ENCODE peak calls at places on chromosome 4, in nine cellular contexts. One of them, this sample, is unnamed.
A peak's percentile ranks its signal among the peaks of the same experiment; 100 is the strongest.

GRCh38 chr4:77862478-77863216 is at the start of gene MRPL1:
- DNase-seq in dermis microvascular lymphatic vessel endothelial cell: peak; percentile 97
- DNase-seq in cardiac fibroblast: peak; percentile 98
- DNase-seq in stimulated activated CD4-positive, alpha-beta T cell treated with anti-CD3 and anti-CD28 coated beads, Interleukin-12 subunit alpha, Interleukin-12 subunit beta, amount 100 ng/mL, for 24 hours: peak; percentile 80
- DNase-seq in LHCN-M2: peak; percentile 95
- DNase-seq in DMS79 treated with DMSO at 0.1 percent for 48 hours: peak; percentile 97
- DNase-seq in activated CD4-positive, alpha-beta T cell treated with anti-CD3 and anti-CD28 coated beads, Interleukin-2, amount 10 ng/mL, durations not matched to agents 7 days and 5 days: peak; percentile 91
- DNase-seq in fibroblast of pulmonary artery: peak; percentile 98
- DNase-seq in NCI-H2227 treated with DMSO at 0.1 percent for 48 hours: peak; percentile 93
- DNase-seq in this sample: peak; percentile 92

GRCh38 chr4:1831331-1831730 is 24.6 kb downstream of the LETM1 start:
- DNase-seq in dermis microvascular lymphatic vessel endothelial cell: no peak
- DNase-seq in cardiac fibroblast: no peak
- DNase-seq in stimulated activated CD4-positive, alpha-beta T cell treated with anti-CD3 and anti-CD28 coated beads, Interleukin-12 subunit alpha, Interleukin-12 subunit beta, amount 100 ng/mL, for 24 hours: no peak
- DNase-seq in LHCN-M2: no peak
- DNase-seq in DMS79 treated with DMSO at 0.1 percent for 48 hours: no peak
- DNase-seq in activated CD4-positive, alpha-beta T cell treated with anti-CD3 and anti-CD28 coated beads, Interleukin-2, amount 10 ng/mL, durations not matched to agents 7 days and 5 days: no peak
- DNase-seq in fibroblast of pulmonary artery: no peak
- DNase-seq in NCI-H2227 treated with DMSO at 0.1 percent for 48 hours: no peak
- DNase-seq in this sample: no peak

GRCh38 chr4:4720671-4721070 is 138.8 kb upstream of the MSX1 start:
- DNase-seq in dermis microvascular lymphatic vessel endothelial cell: no peak
- DNase-seq in cardiac fibroblast: no peak
- DNase-seq in stimulated activated CD4-positive, alpha-beta T cell treated with anti-CD3 and anti-CD28 coated beads, Interleukin-12 subunit alpha, Interleukin-12 subunit beta, amount 100 ng/mL, for 24 hours: no peak
- DNase-seq in LHCN-M2: no peak
- DNase-seq in DMS79 treated with DMSO at 0.1 percent for 48 hours: no peak
- DNase-seq in activated CD4-positive, alpha-beta T cell treated with anti-CD3 and anti-CD28 coated beads, Interleukin-2, amount 10 ng/mL, durations not matched to agents 7 days and 5 days: no peak
- DNase-seq in fibroblast of pulmonary artery: no peak
- DNase-seq in NCI-H2227 treated with DMSO at 0.1 percent for 48 hours: no peak
- DNase-seq in this sample: no peak

GRCh38 chr4:163609046-163609445 is 114.6 kb downstream of the TMA16 start:
- DNase-seq in dermis microvascular lymphatic vessel endothelial cell: no peak
- DNase-seq in cardiac fibroblast: no peak
- DNase-seq in stimulated activated CD4-positive, alpha-beta T cell treated with anti-CD3 and anti-CD28 coated beads, Interleukin-12 subunit alpha, Interleukin-12 subunit beta, amount 100 ng/mL, for 24 hours: no peak
- DNase-seq in LHCN-M2: no peak
- DNase-seq in DMS79 treated with DMSO at 0.1 percent for 48 hours: no peak
- DNase-seq in activated CD4-positive, alpha-beta T cell treated with anti-CD3 and anti-CD28 coated beads, Interleukin-2, amount 10 ng/mL, durations not matched to agents 7 days and 5 days: no peak
- DNase-seq in fibroblast of pulmonary artery: no peak
- DNase-seq in NCI-H2227 treated with DMSO at 0.1 percent for 48 hours: no peak
- DNase-seq in this sample: no peak

GRCh38 chr4:123667496-123667895 is 270.9 kb downstream of the SPRY1 start:
- DNase-seq in dermis microvascular lymphatic vessel endothelial cell: no peak
- DNase-seq in cardiac fibroblast: peak; percentile 92
- DNase-seq in stimulated activated CD4-positive, alpha-beta T cell treated with anti-CD3 and anti-CD28 coated beads, Interleukin-12 subunit alpha, Interleukin-12 subunit beta, amount 100 ng/mL, for 24 hours: no peak
- DNase-seq in LHCN-M2: peak; percentile 34
- DNase-seq in DMS79 treated with DMSO at 0.1 percent for 48 hours: no peak
- DNase-seq in activated CD4-positive, alpha-beta T cell treated with anti-CD3 and anti-CD28 coated beads, Interleukin-2, amount 10 ng/mL, durations not matched to agents 7 days and 5 days: no peak
- DNase-seq in fibroblast of pulmonary artery: peak; percentile 27
- DNase-seq in NCI-H2227 treated with DMSO at 0.1 percent for 48 hours: no peak
- DNase-seq in this sample: no peak

GRCh38 chr4:128675083-128675482 is 134.4 kb upstream of the JADE1 start:
- DNase-seq in dermis microvascular lymphatic vessel endothelial cell: no peak
- DNase-seq in cardiac fibroblast: no peak
- DNase-seq in stimulated activated CD4-positive, alpha-beta T cell treated with anti-CD3 and anti-CD28 coated beads, Interleukin-12 subunit alpha, Interleukin-12 subunit beta, amount 100 ng/mL, for 24 hours: no peak
- DNase-seq in LHCN-M2: no peak
- DNase-seq in DMS79 treated with DMSO at 0.1 percent for 48 hours: no peak
- DNase-seq in activated CD4-positive, alpha-beta T cell treated with anti-CD3 and anti-CD28 coated beads, Interleukin-2, amount 10 ng/mL, durations not matched to agents 7 days and 5 days: no peak
- DNase-seq in fibroblast of pulmonary artery: no peak
- DNase-seq in NCI-H2227 treated with DMSO at 0.1 percent for 48 hours: no peak
- DNase-seq in this sample: no peak

GRCh38 chr4:25925486-25926201 is 11.6 kb downstream of the SMIM20 start:
- DNase-seq in dermis microvascular lymphatic vessel endothelial cell: peak; percentile 46
- DNase-seq in cardiac fibroblast: peak; percentile 64
- DNase-seq in stimulated activated CD4-positive, alpha-beta T cell treated with anti-CD3 and anti-CD28 coated beads, Interleukin-12 subunit alpha, Interleukin-12 subunit beta, amount 100 ng/mL, for 24 hours: no peak
- DNase-seq in LHCN-M2: peak; percentile 60
- DNase-seq in DMS79 treated with DMSO at 0.1 percent for 48 hours: peak; percentile 3
- DNase-seq in activated CD4-positive, alpha-beta T cell treated with anti-CD3 and anti-CD28 coated beads, Interleukin-2, amount 10 ng/mL, durations not matched to agents 7 days and 5 days: peak; percentile 39
- DNase-seq in fibroblast of pulmonary artery: peak; percentile 52
- DNase-seq in NCI-H2227 treated with DMSO at 0.1 percent for 48 hours: peak; percentile 3
- DNase-seq in this sample: no peak

GRCh38 chr4:159206427-159206871 is 103.6 kb downstream of the RAPGEF2 start:
- DNase-seq in dermis microvascular lymphatic vessel endothelial cell: peak; percentile 77
- DNase-seq in cardiac fibroblast: peak; percentile 56
- DNase-seq in stimulated activated CD4-positive, alpha-beta T cell treated with anti-CD3 and anti-CD28 coated beads, Interleukin-12 subunit alpha, Interleukin-12 subunit beta, amount 100 ng/mL, for 24 hours: peak; percentile 40
- DNase-seq in LHCN-M2: no peak
- DNase-seq in DMS79 treated with DMSO at 0.1 percent for 48 hours: no peak
- DNase-seq in activated CD4-positive, alpha-beta T cell treated with anti-CD3 and anti-CD28 coated beads, Interleukin-2, amount 10 ng/mL, durations not matched to agents 7 days and 5 days: peak; percentile 45
- DNase-seq in fibroblast of pulmonary artery: peak; percentile 17
- DNase-seq in NCI-H2227 treated with DMSO at 0.1 percent for 48 hours: no peak
- DNase-seq in this sample: no peak

GRCh38 chr4:173360587-173361221 is 10.1 kb upstream of the SAP30 start:
- DNase-seq in dermis microvascular lymphatic vessel endothelial cell: peak; percentile 18
- DNase-seq in cardiac fibroblast: peak; percentile 37
- DNase-seq in stimulated activated CD4-positive, alpha-beta T cell treated with anti-CD3 and anti-CD28 coated beads, Interleukin-12 subunit alpha, Interleukin-12 subunit beta, amount 100 ng/mL, for 24 hours: no peak
- DNase-seq in LHCN-M2: peak; percentile 31
- DNase-seq in DMS79 treated with DMSO at 0.1 percent for 48 hours: no peak
- DNase-seq in activated CD4-positive, alpha-beta T cell treated with anti-CD3 and anti-CD28 coated beads, Interleukin-2, amount 10 ng/mL, durations not matched to agents 7 days and 5 days: no peak
- DNase-seq in fibroblast of pulmonary artery: peak; percentile 45
- DNase-seq in NCI-H2227 treated with DMSO at 0.1 percent for 48 hours: no peak
- DNase-seq in this sample: no peak

GRCh38 chr4:26207631-26208030 is 113.2 kb upstream of the RBPJ start:
- DNase-seq in dermis microvascular lymphatic vessel endothelial cell: no peak
- DNase-seq in cardiac fibroblast: no peak
- DNase-seq in stimulated activated CD4-positive, alpha-beta T cell treated with anti-CD3 and anti-CD28 coated beads, Interleukin-12 subunit alpha, Interleukin-12 subunit beta, amount 100 ng/mL, for 24 hours: no peak
- DNase-seq in LHCN-M2: no peak
- DNase-seq in DMS79 treated with DMSO at 0.1 percent for 48 hours: no peak
- DNase-seq in activated CD4-positive, alpha-beta T cell treated with anti-CD3 and anti-CD28 coated beads, Interleukin-2, amount 10 ng/mL, durations not matched to agents 7 days and 5 days: no peak
- DNase-seq in fibroblast of pulmonary artery: no peak
- DNase-seq in NCI-H2227 treated with DMSO at 0.1 percent for 48 hours: no peak
- DNase-seq in this sample: no peak

GRCh38 chr4:10093801-10094552 is 22.6 kb downstream of the WDR1 start:
- DNase-seq in dermis microvascular lymphatic vessel endothelial cell: peak; percentile 93
- DNase-seq in cardiac fibroblast: peak; percentile 86
- DNase-seq in stimulated activated CD4-positive, alpha-beta T cell treated with anti-CD3 and anti-CD28 coated beads, Interleukin-12 subunit alpha, Interleukin-12 subunit beta, amount 100 ng/mL, for 24 hours: no peak
- DNase-seq in LHCN-M2: peak; percentile 70
- DNase-seq in DMS79 treated with DMSO at 0.1 percent for 48 hours: no peak
- DNase-seq in activated CD4-positive, alpha-beta T cell treated with anti-CD3 and anti-CD28 coated beads, Interleukin-2, amount 10 ng/mL, durations not matched to agents 7 days and 5 days: peak; percentile 39
- DNase-seq in fibroblast of pulmonary artery: peak; percentile 97
- DNase-seq in NCI-H2227 treated with DMSO at 0.1 percent for 48 hours: no peak
- DNase-seq in this sample: peak; percentile 27

GRCh38 chr4:169604131-169604900 is 8.1 kb downstream of the NEK1 start:
- DNase-seq in dermis microvascular lymphatic vessel endothelial cell: peak; percentile 42
- DNase-seq in cardiac fibroblast: peak; percentile 79
- DNase-seq in stimulated activated CD4-positive, alpha-beta T cell treated with anti-CD3 and anti-CD28 coated beads, Interleukin-12 subunit alpha, Interleukin-12 subunit beta, amount 100 ng/mL, for 24 hours: no peak
- DNase-seq in LHCN-M2: peak; percentile 85
- DNase-seq in DMS79 treated with DMSO at 0.1 percent for 48 hours: no peak
- DNase-seq in activated CD4-positive, alpha-beta T cell treated with anti-CD3 and anti-CD28 coated beads, Interleukin-2, amount 10 ng/mL, durations not matched to agents 7 days and 5 days: peak; percentile 11
- DNase-seq in fibroblast of pulmonary artery: peak; percentile 73
- DNase-seq in NCI-H2227 treated with DMSO at 0.1 percent for 48 hours: no peak
- DNase-seq in this sample: no peak

GRCh38 chr4:118729287-118730286 is 44.4 kb downstream of the METTL14 start:
- DNase-seq in dermis microvascular lymphatic vessel endothelial cell: peak; percentile 56
- DNase-seq in cardiac fibroblast: peak; percentile 77
- DNase-seq in stimulated activated CD4-positive, alpha-beta T cell treated with anti-CD3 and anti-CD28 coated beads, Interleukin-12 subunit alpha, Interleukin-12 subunit beta, amount 100 ng/mL, for 24 hours: no peak
- DNase-seq in LHCN-M2: peak; percentile 28
- DNase-seq in DMS79 treated with DMSO at 0.1 percent for 48 hours: no peak
- DNase-seq in activated CD4-positive, alpha-beta T cell treated with anti-CD3 and anti-CD28 coated beads, Interleukin-2, amount 10 ng/mL, durations not matched to agents 7 days and 5 days: peak; percentile 48
- DNase-seq in fibroblast of pulmonary artery: peak; percentile 65
- DNase-seq in NCI-H2227 treated with DMSO at 0.1 percent for 48 hours: no peak
- DNase-seq in this sample: no peak

GRCh38 chr4:10655968-10656367 is 28.6 kb downstream of the CLNK start:
- DNase-seq in dermis microvascular lymphatic vessel endothelial cell: peak; percentile 85
- DNase-seq in cardiac fibroblast: peak; percentile 81
- DNase-seq in stimulated activated CD4-positive, alpha-beta T cell treated with anti-CD3 and anti-CD28 coated beads, Interleukin-12 subunit alpha, Interleukin-12 subunit beta, amount 100 ng/mL, for 24 hours: no peak
- DNase-seq in LHCN-M2: peak; percentile 74
- DNase-seq in DMS79 treated with DMSO at 0.1 percent for 48 hours: no peak
- DNase-seq in activated CD4-positive, alpha-beta T cell treated with anti-CD3 and anti-CD28 coated beads, Interleukin-2, amount 10 ng/mL, durations not matched to agents 7 days and 5 days: no peak
- DNase-seq in fibroblast of pulmonary artery: peak; percentile 74
- DNase-seq in NCI-H2227 treated with DMSO at 0.1 percent for 48 hours: no peak
- DNase-seq in this sample: no peak

GRCh38 chr4:82744284-82744963 is 54.2 kb downstream of the SCD5 start:
- DNase-seq in dermis microvascular lymphatic vessel endothelial cell: peak; percentile 6
- DNase-seq in cardiac fibroblast: no peak
- DNase-seq in stimulated activated CD4-positive, alpha-beta T cell treated with anti-CD3 and anti-CD28 coated beads, Interleukin-12 subunit alpha, Interleukin-12 subunit beta, amount 100 ng/mL, for 24 hours: no peak
- DNase-seq in LHCN-M2: no peak
- DNase-seq in DMS79 treated with DMSO at 0.1 percent for 48 hours: peak; percentile 64
- DNase-seq in activated CD4-positive, alpha-beta T cell treated with anti-CD3 and anti-CD28 coated beads, Interleukin-2, amount 10 ng/mL, durations not matched to agents 7 days and 5 days: no peak
- DNase-seq in fibroblast of pulmonary artery: no peak
- DNase-seq in NCI-H2227 treated with DMSO at 0.1 percent for 48 hours: no peak
- DNase-seq in this sample: no peak

GRCh38 chr4:8101213-8101781 is 57.3 kb downstream of the ABLIM2 start:
- DNase-seq in dermis microvascular lymphatic vessel endothelial cell: no peak
- DNase-seq in cardiac fibroblast: peak; percentile 63
- DNase-seq in stimulated activated CD4-positive, alpha-beta T cell treated with anti-CD3 and anti-CD28 coated beads, Interleukin-12 subunit alpha, Interleukin-12 subunit beta, amount 100 ng/mL, for 24 hours: no peak
- DNase-seq in LHCN-M2: peak; percentile 68
- DNase-seq in DMS79 treated with DMSO at 0.1 percent for 48 hours: no peak
- DNase-seq in activated CD4-positive, alpha-beta T cell treated with anti-CD3 and anti-CD28 coated beads, Interleukin-2, amount 10 ng/mL, durations not matched to agents 7 days and 5 days: no peak
- DNase-seq in fibroblast of pulmonary artery: peak; percentile 72
- DNase-seq in NCI-H2227 treated with DMSO at 0.1 percent for 48 hours: no peak
- DNase-seq in this sample: no peak

This sample was measured in DND-41.